ENCODE peak calls at places on chromosomes 2 and 18, in seven cellular contexts. X is neuronal stem cell, L is mesendoderm, C is H1, A is H9, K is IMR-90, Z is mesenchymal stem cell. B is an unnamed sample.

GRCh38 chr18:28588884-28589549 is 412.1 kb upstream of the CDH2 start:
- DNase-seq in X (no peak), L (no peak), C (no peak), A (no peak), K (peak; percentile 18), Z (peak; percentile 9), B (no peak)

GRCh38 chr18:22913861-22914260 is 19.3 kb upstream of the RBBP8 start:
- DNase-seq in X (no peak), L (peak; percentile 84), C (no peak), A (peak; percentile 69), K (no peak), Z (no peak), B (peak; percentile 98)

GRCh38 chr18:398866-399637 is 101.4 kb downstream of the COLEC12 start:
- DNase-seq in X (no peak), L (no peak), C (no peak), A (no peak), K (no peak), Z (no peak), B (peak; percentile 92)

GRCh38 chr2:186927185-186927866 is 78.4 kb upstream of the ZSWIM2 start:
- DNase-seq in X (no peak), L (no peak), C (no peak), A (no peak), K (no peak), Z (no peak), B (no peak)

GRCh38 chr18:76451475-76452331 is 43.3 kb downstream of the ZNF516 start:
- DNase-seq in X (peak; percentile 21), L (no peak), C (peak; percentile 43), A (peak; percentile 27), K (no peak), Z (peak; percentile 39), B (no peak)

GRCh38 chr2:61705625-61706024 is 148.2 kb downstream of the FAM161A start:
- DNase-seq in X (no peak), L (no peak), C (no peak), A (no peak), K (no peak), Z (no peak), B (no peak)

GRCh38 chr18:47409519-47409918 is 158.1 kb upstream of the SKOR2 start:
- DNase-seq in X (no peak), L (no peak), C (no peak), A (peak; percentile 33), K (no peak), Z (no peak), B (no peak)

GRCh38 chr18:77055429-77056310 is 76.9 kb downstream of the MBP start:
- DNase-seq in X (no peak), L (no peak), C (no peak), A (no peak), K (peak; percentile 58), Z (peak; percentile 56), B (no peak)

GRCh38 chr2:5250482-5250881 is 441.7 kb upstream of the SOX11 start:
- DNase-seq in X (no peak), L (peak; percentile 90), C (no peak), A (peak; percentile 76), K (no peak), Z (peak; percentile 16), B (peak; percentile 31)

GRCh38 chr2:60629263-60629662 is 75.8 kb upstream of the BCL11A start:
- DNase-seq in X (no peak), L (no peak), C (no peak), A (no peak), K (no peak), Z (no peak), B (no peak)

GRCh38 chr2:66553370-66553769 is 118.4 kb downstream of the MEIS1 start:
- DNase-seq in X (no peak), L (no peak), C (no peak), A (no peak), K (no peak), Z (no peak), B (no peak)

GRCh38 chr2:188204830-188205229 is 86.8 kb upstream of the GULP1 start:
- DNase-seq in X (no peak), L (peak; percentile 18), C (no peak), A (no peak), K (no peak), Z (no peak), B (no peak)

GRCh38 chr2:203949228-203949627 is 12.7 kb downstream of the ICOS start:
- DNase-seq in X (no peak), L (no peak), C (no peak), A (no peak), K (peak; percentile 35), Z (peak; percentile 10), B (no peak)

GRCh38 chr2:22276696-22277095 is 1108.3 kb upstream of the KLHL29 start:
- DNase-seq in X (no peak), L (no peak), C (no peak), A (no peak), K (no peak), Z (no peak), B (no peak)

GRCh38 chr2:239873656-239874635 is 151.2 kb downstream of the NDUFA10 start:
- DNase-seq in X (no peak), L (no peak), C (peak; percentile 31), A (peak; percentile 24), K (no peak), Z (no peak), B (no peak)

GRCh38 chr2:180829261-180829660 is 151.1 kb upstream of the UBE2E3 start:
- DNase-seq in X (no peak), L (no peak), C (no peak), A (no peak), K (no peak), Z (no peak), B (no peak)

GRCh38 chr2:216215991-216216390 is 106.8 kb downstream of the XRCC5 start:
- DNase-seq in X (no peak), L (peak; percentile 71), C (no peak), A (no peak), K (peak; percentile 40), Z (peak; percentile 43), B (peak; percentile 46)

GRCh38 chr2:23636412-23636811 is 251.4 kb downstream of the KLHL29 start:
- DNase-seq in X (no peak), L (peak; percentile 69), C (no peak), A (no peak), K (peak; percentile 27), Z (peak; percentile 41), B (no peak)

GRCh38 chr18:63266888-63267790 is 52.4 kb downstream of the BCL2 start:
- DNase-seq in X (no peak), L (no peak), C (no peak), A (no peak), K (no peak), Z (no peak), B (no peak)

GRCh38 chr2:61993422-61994024 is 88.0 kb downstream of the COMMD1 start:
- DNase-seq in X (no peak), L (peak; percentile 64), C (no peak), A (no peak), K (peak; percentile 62), Z (peak; percentile 60), B (peak; percentile 29)

GRCh38 chr2:224009605-224010330 is 29.3 kb downstream of the SERPINE2 start:
- DNase-seq in X (no peak), L (no peak), C (no peak), A (no peak), K (peak; percentile 34), Z (peak; percentile 58), B (no peak)

GRCh38 chr2:20542761-20543578 is 96.1 kb downstream of the RHOB start:
- DNase-seq in X (no peak), L (no peak), C (no peak), A (no peak), K (no peak), Z (no peak), B (no peak)

GRCh38 chr2:20541651-20542050 is 94.8 kb downstream of the RHOB start:
- DNase-seq in X (no peak), L (no peak), C (no peak), A (no peak), K (no peak), Z (no peak), B (peak; percentile 19)

GRCh38 chr2:20541305-20541640 is 94.4 kb downstream of the RHOB start:
- DNase-seq in X (no peak), L (no peak), C (no peak), A (no peak), K (no peak), Z (no peak), B (no peak)

GRCh38 chr2:20543579-20543887 is 96.7 kb downstream of the RHOB start:
- DNase-seq in X (no peak), L (no peak), C (no peak), A (no peak), K (peak; percentile 18), Z (no peak), B (no peak)

GRCh38 chr2:20542269-20542668 is 95.4 kb downstream of the RHOB start:
- DNase-seq in X (no peak), L (no peak), C (no peak), A (no peak), K (no peak), Z (no peak), B (no peak)
- H3K18ac ChIP-seq in X (peak overlapping the region; percentile 6), L (no peak overlapping the region), C (no peak overlapping the region), A (no peak overlapping the region), K (no peak overlapping the region), Z (no peak overlapping the region), B (no peak overlapping the region)

GRCh38 chr2:12326449-12327190 is 390.1 kb upstream of the TRIB2 start:
- DNase-seq in X (no peak), L (peak; percentile 69), C (peak; percentile 54), A (peak; percentile 61), K (no peak), Z (no peak), B (peak; percentile 26)
- H2AK5ac ChIP-seq in X (no peak overlapping the region), L (peak overlapping the region; percentile 65), C (peak overlapping the region; percentile 97), A (no peak overlapping the region), K (peak overlapping the region; percentile 49), Z (peak overlapping the region; percentile 40), B (no peak overlapping the region)

DNA sequence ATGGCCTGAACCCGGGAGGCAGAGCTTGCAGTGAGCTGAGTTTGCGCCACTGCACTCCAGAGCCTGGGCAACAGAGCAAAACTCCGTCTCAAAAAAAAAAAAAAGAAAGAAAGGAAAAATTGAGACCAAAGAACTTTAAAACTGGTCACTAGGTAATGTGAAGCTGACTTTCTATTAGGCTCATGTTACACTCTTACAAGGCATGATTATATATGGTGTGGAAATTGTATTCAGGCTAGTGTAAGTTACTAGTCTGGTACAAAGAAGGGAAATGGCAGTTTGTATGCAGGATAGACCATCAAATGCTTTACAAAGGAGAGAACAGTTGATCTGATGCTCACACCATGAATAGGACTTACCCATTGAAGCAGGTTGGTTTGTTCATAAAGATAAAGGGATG is 35.4 kb upstream of the ARMC9 start:
- DNase-seq in X (no peak), L (no peak), C (no peak), A (no peak), K (no peak), Z (peak; percentile 66), B (no peak)
- H3K9ac ChIP-seq in X (no peak overlapping the region), L (no peak overlapping the region), C (no peak overlapping the region), A (no peak overlapping the region), K (peak overlapping the region; percentile 9), Z (peak overlapping the region; percentile 55), B (no peak overlapping the region)

GRCh38 chr2:54617409-54617808 is 106.1 kb upstream of the EML6 start:
- DNase-seq in X (no peak), L (no peak), C (no peak), A (no peak), K (no peak), Z (no peak), B (no peak)

GRCh38 chr2:54613361-54613760 is 110.1 kb upstream of the EML6 start:
- DNase-seq in X (no peak), L (no peak), C (no peak), A (no peak), K (peak; percentile 21), Z (no peak), B (no peak)

GRCh38 chr2:54615832-54616534 is 107.5 kb upstream of the EML6 start:
- DNase-seq in X (no peak), L (no peak), C (no peak), A (no peak), K (no peak), Z (no peak), B (no peak)

GRCh38 chr2:54613794-54614257 is 109.6 kb upstream of the EML6 start:
- DNase-seq in X (no peak), L (no peak), C (no peak), A (no peak), K (peak; percentile 84), Z (no peak), B (no peak)

GRCh38 chr2:54614815-54615214 is 108.6 kb upstream of the EML6 start:
- DNase-seq in X (no peak), L (no peak), C (no peak), A (no peak), K (no peak), Z (no peak), B (no peak)
- H3K18ac ChIP-seq in X (no peak overlapping the region), L (no peak overlapping the region), C (no peak overlapping the region), A (no peak overlapping the region), K (no peak overlapping the region), Z (no peak overlapping the region), B (no peak overlapping the region)

B was measured in trophoblast cell.